ENCODE peak calls at places on chromosomes 6 and 20, in five cellular contexts. S is KG1; J is erythroblast; F is activated naive CD8-positive, alpha-beta T cell treated with anti-CD3 and anti-CD28 coated beads, Interleukin-2, amount 50 U/mL, for 24 hours; V is activated CD8-positive, alpha-beta memory T cell treated with anti-CD3 and anti-CD28 coated beads, Interleukin-2, amount 50 U/mL, for 4 hours. N is an unnamed sample.
A peak's percentile ranks its signal among the peaks of the same experiment; 100 is the strongest.

GRCh38 chr6:7652957-7653356 is 63.0 kb downstream of the SNRNP48 start:
- DNase-seq in S (no peak), J (no peak), F (no peak), V (no peak), N (no peak)

GRCh38 chr6:8080338-8081151 is 16.4 kb upstream of the BLOC1S5 start:
- DNase-seq in S (no peak), J (peak; percentile 41), F (no peak), V (no peak), N (peak; percentile 53)

GRCh38 chr6:72757926-72758325 is 136.1 kb downstream of the KCNQ5 start:
- DNase-seq in S (no peak), J (peak; percentile 2), F (no peak), V (no peak), N (no peak)

GRCh38 chr6:130041594-130041993 is 23.2 kb downstream of the L3MBTL3 start:
- DNase-seq in S (no peak), J (no peak), F (no peak), V (no peak), N (no peak)

GRCh38 chr20:31740208-31740607 is 1.1 kb downstream of the TPX2 start:
- DNase-seq in S (no peak), J (peak; percentile 70), F (peak; percentile 26), V (no peak), N (no peak)

GRCh38 chr6:32432050-32432450 is 7.6 kb upstream of the HLA-DRA start:
- DNase-seq in S (peak; percentile 22), J (peak; percentile 15), F (no peak), V (no peak), N (no peak)

GRCh38 chr6:121652726-121653623 is 217.5 kb downstream of the GJA1 start:
- DNase-seq in S (no peak), J (no peak), F (no peak), V (no peak), N (peak; percentile 3)

GRCh38 chr20:37969949-37970855 is 63.1 kb downstream of the TTI1 start:
- DNase-seq in S (no peak), J (peak; percentile 47), F (no peak), V (no peak), N (no peak)

GRCh38 chr6:33091957-33092356 is 16.2 kb downstream of the HLA-DPB1 start:
- DNase-seq in S (no peak), J (peak; percentile 34), F (peak; percentile 75), V (peak; percentile 64), N (no peak)

GRCh38 chr6:12969933-12970332 is 253.4 kb downstream of the PHACTR1 start:
- DNase-seq in S (no peak), J (no peak), F (no peak), V (no peak), N (no peak)

GRCh38 chr20:49724637-49725606 is 11.2 kb upstream of the B4GALT5 start:
- DNase-seq in S (no peak), J (no peak), F (no peak), V (no peak), N (no peak)

GRCh38 chr20:63529861-63530787 is 7.1 kb downstream of the PTK6 start:
- DNase-seq in S (no peak), J (no peak), F (no peak), V (no peak), N (no peak)

GRCh38 chr6:30836431-30836866 is 47.9 kb upstream of the DDR1 start:
- DNase-seq in S (no peak), J (no peak), F (no peak), V (no peak), N (no peak)

GRCh38 chr20:63136296-63136695 is 79.6 kb downstream of the YTHDF1 start:
- DNase-seq in S (no peak), J (no peak), F (no peak), V (no peak), N (no peak)

GRCh38 chr6:12801141-12801540 is 84.6 kb downstream of the PHACTR1 start:
- DNase-seq in S (no peak), J (no peak), F (no peak), V (no peak), N (no peak)

GRCh38 chr6:29737707-29738630 is 14.7 kb downstream of the HLA-F start:
- DNase-seq in S (no peak), J (peak; percentile 64), F (peak; percentile 73), V (peak; percentile 78), N (no peak)

GRCh38 chr6:19994909-19995308 is 157.7 kb downstream of the ID4 start:
- DNase-seq in S (no peak), J (no peak), F (no peak), V (no peak), N (no peak)

GRCh38 chr20:18403269-18403668 is 63.6 kb downstream of the DZANK1 start:
- DNase-seq in S (no peak), J (no peak), F (no peak), V (no peak), N (no peak)

GRCh38 chr20:37534401-37535157 is 6.9 kb upstream of the BLCAP start:
- DNase-seq in S (peak; percentile 43), J (peak; percentile 61), F (peak; percentile 35), V (peak; percentile 41), N (peak; percentile 47)

GRCh38 chr6:63372951-63373533 is 53.3 kb upstream of the LGSN start:
- DNase-seq in S (no peak), J (no peak), F (no peak), V (no peak), N (no peak)

N was measured in SIG-M5.